ENCODE peak calls at places on chromosomes 1 and 21, in six cellular contexts. E is pancreas; G is H4; N is stimulated activated CD8-positive, alpha-beta memory T cell treated with anti-CD3 and anti-CD28 coated beads, Interleukin-2, amount 100 ng/mL, for 48 hours; T is A549; D is myocyte. U is an unnamed sample.

GRCh38 chr1:158999301-159000069 is 10.2 kb upstream of the IFI16 start:
- DNase-seq in T (peak), N (no peak), D (peak), G (peak), E (no peak), U (no peak)

GRCh38 chr1:7313081-7313546 is 458.0 kb upstream of the VAMP3 start:
- DNase-seq in T (no peak), D (peak), G (no peak), N (no peak), E (no peak), U (no peak)

GRCh38 chr1:229714964-229715603 is 89.0 kb downstream of the URB2 start:
- DNase-seq in E (peak), N (peak), D (peak), T (peak), G (no peak), U (peak)

GRCh38 chr1:47575855-47576757 is 138.3 kb downstream of the FOXD2 start:
- DNase-seq in E (no peak), T (no peak), D (no peak), G (peak), N (no peak), U (no peak)

GRCh38 chr1:183331095-183331742 is 87.0 kb downstream of the NMNAT2 start:
- DNase-seq in N (no peak), T (no peak), G (no peak), D (no peak), E (no peak), U (no peak)

GRCh38 chr1:53643881-53644390 is 95.0 kb downstream of the GLIS1 start:
- DNase-seq in N (no peak), D (no peak), T (no peak), G (no peak), E (peak), U (no peak)

GRCh38 chr1:26408604-26409003 is 2.0 kb upstream of the LIN28A start:
- DNase-seq in D (peak), T (peak), G (peak), N (peak), E (peak), U (peak)

GRCh38 chr1:201475121-201475520 is 6.1 kb upstream of the PHLDA3 start:
- DNase-seq in T (peak), D (no peak), E (no peak), N (no peak), G (no peak), U (peak)

GRCh38 chr1:116574581-116575291 is 3.9 kb upstream of the CD58 start:
- DNase-seq in E (no peak), D (peak), G (peak), N (peak), T (peak), U (peak)

GRCh38 chr1:200493344-200493743 is 83.5 kb upstream of the ZNF281 start:
- DNase-seq in T (no peak), E (no peak), N (no peak), G (no peak), D (no peak), U (no peak)

GRCh38 chr1:47814592-47815436 is 182.4 kb downstream of the TRABD2B start:
- DNase-seq in T (no peak), D (no peak), E (no peak), N (no peak), G (no peak), U (no peak)

GRCh38 chr21:37368536-37369279 is 2.1 kb downstream of the DYRK1A start:
- DNase-seq in D (peak), G (no peak), T (no peak), N (no peak), E (no peak), U (peak)

GRCh38 chr1:162627662-162628296 is 4.5 kb upstream of the DDR2 start:
- DNase-seq in N (no peak), T (peak), E (no peak), G (peak), D (peak), U (peak)

GRCh38 chr21:27572681-27573080 is 605.8 kb upstream of the ADAMTS5 start:
- DNase-seq in G (peak), D (peak), N (no peak), E (no peak), T (no peak), U (no peak)

GRCh38 chr21:17387030-17387617 is 125.7 kb upstream of the CXADR start:
- DNase-seq in E (no peak), T (peak), N (no peak), G (peak), D (peak), U (peak)

GRCh38 chr1:18719786-18720436 is 89.3 kb downstream of the PAX7 start:
- DNase-seq in D (no peak), N (no peak), T (peak), G (peak), E (no peak), U (no peak)

GRCh38 chr1:178057863-178058576 is 35.9 kb upstream of the RASAL2 start:
- DNase-seq in T (no peak), N (no peak), E (no peak), G (no peak), D (peak), U (no peak)